ENCODE peak calls at places on chromosomes 3 and 15, in five cellular contexts. M, X, Q, U and B are unnamed samples. For H3K9me3, the result is how much of the 10 kb centered on the place peaks cover.

GRCh38 chr15:90047956-90048575 is 46.9 kb downstream of the ZNF710 start:
- DNase-seq in M (no peak), X (no peak), Q (no peak), U (no peak), B (no peak)

GRCh38 chr3:122890077-122890484 is 95.2 kb downstream of the SLC49A4 start:
- DNase-seq in M (peak), X (peak), Q (no peak), U (no peak), B (no peak)

GRCh38 chr15:80180468-80180867 is 27.7 kb downstream of the FAH start:
- DNase-seq in M (no peak), X (no peak), Q (no peak), U (no peak), B (no peak)

GRCh38 chr15:56148099-56148498 is 95.6 kb downstream of the RFX7 start:
- DNase-seq in M (no peak), X (no peak), Q (no peak), U (no peak), B (no peak)

GRCh38 chr3:14418670-14419250 is 16.4 kb downstream of the SLC6A6 start:
- DNase-seq in M (no peak), X (peak), Q (peak), U (no peak), B (peak)

GRCh38 chr15:79230766-79231165 is 51.8 kb upstream of the ANKRD34C start:
- DNase-seq in M (no peak), X (no peak), Q (no peak), U (no peak), B (no peak)

GRCh38 chr15:78167227-78167888 is 18.2 kb downstream of the IDH3A start:
- DNase-seq in M (no peak), X (no peak), Q (no peak), U (no peak), B (peak)

GRCh38 chr15:77607111-77607893 is 25.4 kb downstream of the LINGO1 start:
- DNase-seq in M (peak), X (no peak), Q (no peak), U (no peak), B (no peak)

GRCh38 chr3:108380128-108380795 is 83.9 kb downstream of the HHLA2 start:
- DNase-seq in M (no peak), X (no peak), Q (no peak), U (no peak), B (no peak)

GRCh38 chr3:46695177-46695961 is 1.9 kb upstream of the ALS2CL start:
- DNase-seq in M (peak), X (peak), Q (peak), U (peak), B (no peak)

GRCh38 chr15:64865998-64866520 is 24.3 kb downstream of the PLEKHO2 start:
- DNase-seq in M (no peak), X (no peak), Q (no peak), U (no peak), B (no peak)

GRCh38 chr3:123258811-123259420 is 57.2 kb downstream of the SEC22A start:
- DNase-seq in M (no peak), X (no peak), Q (no peak), U (peak), B (peak)

GRCh38 chr15:53976844-53977392 is 1.3 kb upstream of the UNC13C start:
- DNase-seq in M (peak), X (peak), Q (no peak), U (no peak), B (peak)

GRCh38 chr3:12894629-12895028 is 53.3 kb upstream of the RPL32 start:
- DNase-seq in M (no peak), X (no peak), Q (no peak), U (no peak), B (no peak)

GRCh38 chr15:39127925-39128617 is 452.8 kb upstream of the THBS1 start:
- DNase-seq in M (no peak), X (no peak), Q (no peak), U (peak), B (peak)

GRCh38 chr3:112365636-112366035 is 32.7 kb downstream of the CD200 start:
- DNase-seq in M (no peak), X (no peak), Q (no peak), U (no peak), B (no peak)

GRCh38 chr3:147119346-147119745 is 287.0 kb downstream of the ZIC4 start:
- DNase-seq in M (no peak), X (no peak), Q (no peak), U (no peak), B (no peak)

GRCh38 chr3:156522673-156523072 is 32.2 kb downstream of the SSR3 start:
- DNase-seq in M (no peak), X (no peak), Q (no peak), U (no peak), B (no peak)

GRCh38 chr3:53818221-53819162 is 27.7 kb downstream of the CHDH start:
- DNase-seq in M (peak), X (no peak), Q (no peak), U (no peak), B (no peak)

GRCh38 chr15:67164401-67164791 is 90.1 kb downstream of the AAGAB start:
- DNase-seq in M (peak), X (peak), Q (peak), U (no peak), B (peak)

GRCh38 chr3:5349343-5349742 is 161.8 kb downstream of the EDEM1 start:
- DNase-seq in M (no peak), X (no peak), Q (no peak), U (peak), B (no peak)

GRCh38 chr3:157916672-157917071 is 189.5 kb downstream of the SHOX2 start:
- DNase-seq in M (no peak), X (no peak), Q (no peak), U (no peak), B (no peak)

GRCh38 chr3:195908439-195909293 is at the start of gene TNK2:
- DNase-seq in M (no peak), X (no peak), Q (peak), U (peak), B (no peak)

GRCh38 chr3:42264399-42265058 is 1.5 kb downstream of the CCK start:
- DNase-seq in M (no peak), X (peak), Q (peak), U (peak), B (peak)

GRCh38 chr3:150168694-150169093 is 198.0 kb upstream of the PFN2 start:
- DNase-seq in M (no peak), X (no peak), Q (no peak), U (no peak), B (no peak)

GRCh38 chr15:39874890-39875549 is 45.0 kb downstream of the GPR176 start:
- DNase-seq in M (no peak), X (no peak), Q (peak), U (peak), B (peak)

GRCh38 chr3:106839576-106840280 is 537.5 kb upstream of the CCDC54 start:
- DNase-seq in M (no peak), X (no peak), Q (no peak), U (no peak), B (no peak)

GRCh38 chr15:95713315-95713714 is 617.2 kb upstream of the NR2F2 start:
- DNase-seq in M (no peak), X (no peak), Q (no peak), U (no peak), B (no peak)
- H3K9me3 ChIP-seq in M (under half), X (under half), Q (under half), U (under half), B (under half)

DNA sequence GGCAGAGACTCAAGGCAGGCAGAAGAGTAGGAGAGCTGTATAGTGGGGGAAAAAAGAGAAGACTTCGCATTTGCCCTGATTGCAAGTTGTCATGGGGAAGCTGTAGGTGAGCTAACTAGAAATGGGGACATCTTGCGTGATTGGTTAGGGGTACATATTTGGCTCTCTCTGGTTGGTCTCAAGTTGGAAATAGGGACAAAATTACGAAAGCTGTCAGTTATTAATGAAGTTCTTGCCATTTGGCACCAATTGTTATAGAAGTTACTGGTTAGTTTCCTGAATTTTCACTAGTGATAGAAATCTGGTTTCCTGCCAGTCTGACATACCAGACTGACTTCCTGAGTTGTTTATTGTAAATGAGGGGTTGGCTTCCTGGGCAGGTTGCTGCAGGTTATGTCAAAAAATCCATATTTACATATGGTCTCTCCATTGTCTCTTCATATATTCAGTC is 8.3 kb upstream of the SENP7 start:
- DNase-seq in M (no peak), X (no peak), Q (no peak), U (no peak), B (peak)
- H3K27ac ChIP-seq in M (no peak), X (no peak), Q (no peak), U (no peak), B (no peak)

DNA sequence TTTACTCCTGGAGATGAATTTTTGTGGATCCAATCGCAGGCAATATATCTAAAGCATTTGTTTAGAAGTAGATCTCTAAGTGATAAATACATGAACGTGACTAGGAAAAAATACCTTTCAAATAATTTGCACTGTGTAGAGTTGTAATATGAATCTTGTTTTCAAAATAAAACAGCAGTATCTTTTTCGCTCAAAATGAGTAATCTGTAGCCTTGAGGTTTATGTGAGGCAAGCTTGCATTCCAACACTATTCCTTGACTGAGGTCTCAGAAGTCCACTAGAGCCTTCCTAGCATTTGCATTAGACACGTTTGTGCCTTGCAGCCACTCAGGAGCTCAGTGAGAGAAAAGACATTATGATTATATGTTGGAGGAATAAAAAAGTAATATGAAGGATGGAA is 138.3 kb upstream of the ROBO1 start:
- DNase-seq in M (no peak), X (no peak), Q (no peak), U (no peak), B (no peak)
- H3K4me3 ChIP-seq in M (no peak), X (no peak), Q (no peak), U (no peak), B (no peak)

DNA sequence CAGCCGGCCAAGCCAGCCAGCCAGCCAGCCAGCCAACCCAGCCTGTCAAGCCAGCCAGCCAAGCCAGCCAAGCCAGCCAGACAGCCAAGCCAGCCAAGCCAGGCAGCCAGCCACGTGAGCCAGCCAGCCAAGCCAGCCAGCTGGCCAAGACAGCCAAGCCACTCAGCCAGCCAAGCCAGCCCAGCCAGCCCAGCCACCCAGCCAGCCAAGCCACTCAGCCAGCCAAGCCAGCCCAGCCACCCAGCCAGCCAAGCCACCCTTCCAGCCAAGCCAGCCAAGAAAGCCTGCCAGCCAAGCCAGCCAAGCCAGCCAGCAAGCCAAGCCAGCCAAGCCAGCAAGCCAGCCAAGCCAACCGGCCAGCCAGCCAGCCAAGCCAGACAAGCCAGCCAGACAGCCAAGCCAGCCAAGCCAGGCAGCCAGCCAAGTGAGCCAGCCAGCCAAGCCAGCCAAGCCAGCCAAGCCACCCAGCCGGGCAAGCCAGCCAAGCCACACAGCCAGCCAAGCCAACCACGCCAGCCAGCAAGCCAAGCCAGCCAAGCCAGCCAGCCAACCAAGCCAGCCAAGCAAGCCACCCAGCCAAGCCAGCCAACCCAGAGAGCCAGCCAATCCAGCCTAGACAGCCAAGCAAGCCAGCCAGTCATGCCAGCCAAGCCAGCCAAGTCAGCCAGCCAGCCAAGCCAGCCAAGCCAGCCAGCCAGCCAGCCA is 199.5 kb downstream of the GOLGA6L6 start:
- DNase-seq in M (peak), X (no peak), Q (peak), U (no peak), B (no peak)
- H3K9me3 ChIP-seq in M (under half), X (under half), Q (under half), U (half or more), B (under half)

DNA sequence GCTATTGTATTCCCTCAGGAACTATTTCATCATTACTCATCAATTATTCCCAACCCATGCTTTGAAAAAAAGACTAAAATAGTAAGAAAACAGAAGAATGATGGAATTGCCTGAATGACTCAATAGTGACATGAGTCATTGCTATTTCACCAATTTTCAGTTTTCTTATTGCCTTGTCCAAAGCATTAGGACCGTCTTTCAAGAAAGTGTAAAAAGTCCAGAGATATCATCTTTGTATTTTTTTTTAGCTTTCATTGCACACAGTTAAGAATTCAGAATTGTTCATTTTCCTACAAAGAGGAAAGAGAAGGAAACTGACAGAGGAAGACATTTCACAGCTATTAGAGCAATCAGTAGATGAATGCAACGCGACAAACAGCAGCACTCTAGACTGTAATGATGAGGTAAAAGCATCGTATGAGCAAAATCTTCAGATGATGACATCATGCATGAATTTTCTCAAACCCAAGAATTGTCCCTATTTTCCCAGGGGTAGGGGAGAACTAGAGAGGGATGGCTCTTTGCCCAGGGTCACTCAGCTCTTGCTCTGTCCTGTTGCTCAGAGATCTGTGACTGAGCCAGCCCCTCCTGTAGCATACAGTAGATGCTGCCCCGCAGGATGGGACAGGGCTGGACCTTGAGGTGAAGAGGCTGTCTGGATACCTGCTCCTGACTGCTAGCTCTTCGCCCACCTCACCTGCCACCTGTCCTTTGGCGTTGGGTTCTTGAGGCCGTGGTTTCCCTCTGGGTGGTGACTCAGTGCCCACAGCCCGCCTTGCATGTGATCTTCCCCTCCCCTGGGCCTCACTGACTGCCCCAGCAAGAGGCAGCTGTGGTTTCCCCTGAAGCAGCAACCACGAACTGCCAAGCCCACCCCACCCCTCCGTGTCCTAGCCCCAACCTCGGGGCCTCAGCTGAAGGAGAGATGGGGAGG is 84.8 kb downstream of the PPCDC start:
- DNase-seq in M (peak), X (peak), Q (peak), U (peak), B (no peak)
- H3K27ac ChIP-seq in M (no peak), X (peak), Q (no peak), U (peak), B (peak)

DNA sequence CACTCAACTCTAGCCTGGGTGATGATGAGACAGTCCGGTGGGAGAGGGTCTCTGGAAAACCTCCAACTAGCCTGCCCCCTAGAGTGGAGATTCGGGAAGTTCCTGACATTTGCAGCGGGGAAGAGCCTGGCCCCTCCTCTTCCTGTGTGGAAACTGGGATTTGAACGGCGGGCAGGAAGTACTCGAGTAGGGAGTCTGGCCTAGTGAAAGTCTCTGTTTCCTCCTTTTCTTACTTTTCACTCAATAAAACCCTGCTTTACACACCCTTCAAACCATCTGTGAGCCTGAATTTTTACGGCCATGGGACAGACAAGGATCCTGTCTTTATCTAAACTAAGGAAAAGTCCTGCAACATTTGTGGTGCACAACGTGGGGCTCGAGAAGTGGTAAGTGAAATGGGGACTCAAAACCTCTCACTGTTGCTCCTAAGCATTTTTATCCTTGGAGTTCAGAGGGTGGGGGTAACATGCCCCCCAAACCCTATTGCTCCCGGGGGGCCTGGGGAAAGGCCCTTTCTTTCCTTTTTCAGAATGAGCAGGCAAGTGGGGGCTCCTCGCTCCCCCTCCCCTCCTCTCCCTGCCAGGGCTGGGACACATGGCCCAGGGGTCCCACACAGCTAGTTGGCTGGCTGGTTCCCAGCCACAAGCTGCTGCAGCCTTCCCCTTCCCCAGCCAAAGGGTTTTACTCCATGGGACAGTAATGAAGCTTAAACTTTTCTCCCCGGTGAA is 224.7 kb upstream of the GBE1 start:
- DNase-seq in M (no peak), X (no peak), Q (no peak), U (no peak), B (no peak)
- H3K4me3 ChIP-seq in M (no peak), X (no peak), Q (no peak), U (no peak), B (no peak)

DNA sequence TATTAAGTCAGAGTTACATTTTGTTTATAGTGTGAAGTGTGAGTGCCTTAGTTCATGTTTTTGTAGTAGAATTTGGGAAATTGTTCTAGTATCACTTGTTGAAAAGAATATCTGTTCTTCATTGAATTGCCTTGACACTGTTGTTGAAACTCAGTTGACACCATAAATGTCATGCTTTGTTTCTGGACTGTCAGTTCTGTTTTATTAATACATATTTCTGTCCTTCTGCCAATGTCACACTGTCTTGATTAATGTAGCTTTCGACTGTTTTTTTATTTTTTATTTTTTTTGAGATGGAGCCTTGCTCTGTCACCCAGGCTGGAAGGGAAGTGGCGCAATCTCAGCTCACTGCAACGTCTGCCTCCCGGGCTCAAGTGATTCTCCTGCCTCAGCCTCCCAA is 59.1 kb downstream of the CHD2 start:
- DNase-seq in M (no peak), X (no peak), Q (no peak), U (no peak), B (no peak)
- H3K9me3 ChIP-seq in M (under half), X (under half), Q (under half), U (under half), B (under half)

DNA sequence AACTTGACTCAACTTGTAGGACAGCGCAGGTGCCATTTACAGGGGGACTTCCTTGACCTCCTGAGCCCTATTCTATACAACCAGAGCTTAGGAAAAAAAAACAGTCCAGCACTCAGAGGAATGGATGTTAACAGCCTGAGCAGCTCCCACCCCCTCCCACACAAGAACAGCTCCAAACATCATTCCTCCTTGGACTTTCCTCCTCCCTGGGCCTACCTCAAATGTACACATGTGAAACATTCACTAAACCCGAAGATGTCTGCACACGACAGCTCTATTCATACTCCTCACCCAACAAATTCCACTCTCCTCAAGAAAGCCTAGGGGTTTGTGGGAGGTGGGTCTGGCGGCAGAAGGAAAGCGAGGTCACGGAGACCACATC is 503 bp upstream of the ATRIP start:
- DNase-seq in M (no peak), X (no peak), Q (no peak), U (no peak), B (no peak)
- H3K27ac ChIP-seq in M (peak), X (peak), Q (peak), U (peak), B (peak)

GRCh38 chr15:70703483-70703882 is 59.9 kb downstream of the UACA start:
- DNase-seq in M (no peak), X (no peak), Q (no peak), U (no peak), B (peak)

GRCh38 chr15:70704166-70704565 is 59.2 kb downstream of the UACA start:
- DNase-seq in M (no peak), X (no peak), Q (no peak), U (no peak), B (no peak)

GRCh38 chr15:70703066-70703465 is 60.3 kb downstream of the UACA start:
- DNase-seq in M (no peak), X (no peak), Q (no peak), U (no peak), B (no peak)

GRCh38 chr15:70701891-70702568 is 61.3 kb downstream of the UACA start:
- DNase-seq in M (no peak), X (no peak), Q (no peak), U (peak), B (peak)

GRCh38 chr15:70702584-70702983 is 60.8 kb downstream of the UACA start:
- DNase-seq in M (no peak), X (no peak), Q (no peak), U (no peak), B (no peak)
- H3K4me3 ChIP-seq in M (peak), X (no peak), Q (no peak), U (no peak), B (no peak)